ENCODE peak calls at places on chromosome 4, in six cellular contexts. One of them, this sample, is unnamed.

GRCh38 chr4:89765966-89766365 is 71.0 kb downstream of the SNCA start:
- DNase-seq in endothelial cell of umbilical vein: peak; percentile 65
- DNase-seq in HepG2: no peak
- DNase-seq in K562: no peak
- DNase-seq in NB4: no peak
- DNase-seq in GM12878: no peak
- DNase-seq in this sample: no peak

GRCh38 chr4:137307806-137308205 is 224.5 kb downstream of the PCDH18 start:
- DNase-seq in endothelial cell of umbilical vein: no peak
- DNase-seq in HepG2: no peak
- DNase-seq in K562: no peak
- DNase-seq in NB4: no peak
- DNase-seq in GM12878: no peak
- DNase-seq in this sample: no peak

GRCh38 chr4:10104991-10105276 is 11.7 kb downstream of the WDR1 start:
- DNase-seq in endothelial cell of umbilical vein: no peak
- DNase-seq in HepG2: no peak
- DNase-seq in K562: no peak
- DNase-seq in NB4: no peak
- DNase-seq in GM12878: no peak
- DNase-seq in this sample: no peak

GRCh38 chr4:98642991-98643426 is 15.4 kb downstream of the TSPAN5 start:
- DNase-seq in endothelial cell of umbilical vein: peak; percentile 85
- DNase-seq in HepG2: peak; percentile 66
- DNase-seq in K562: no peak
- DNase-seq in NB4: no peak
- DNase-seq in GM12878: no peak
- DNase-seq in this sample: peak; percentile 71

GRCh38 chr4:99754756-99755155 is 61.9 kb upstream of the DAPP1 start:
- DNase-seq in endothelial cell of umbilical vein: no peak
- DNase-seq in HepG2: no peak
- DNase-seq in K562: no peak
- DNase-seq in NB4: peak; percentile 20
- DNase-seq in GM12878: no peak
- DNase-seq in this sample: no peak

GRCh38 chr4:102103368-102103767 is 241.9 kb downstream of the SLC39A8 start:
- DNase-seq in endothelial cell of umbilical vein: no peak
- DNase-seq in HepG2: no peak
- DNase-seq in K562: no peak
- DNase-seq in NB4: no peak
- DNase-seq in GM12878: no peak
- DNase-seq in this sample: no peak

GRCh38 chr4:24664956-24665355 is 80.6 kb upstream of the DHX15 start:
- DNase-seq in endothelial cell of umbilical vein: no peak
- DNase-seq in HepG2: peak; percentile 11
- DNase-seq in K562: no peak
- DNase-seq in NB4: no peak
- DNase-seq in GM12878: no peak
- DNase-seq in this sample: no peak

GRCh38 chr4:84647307-84647884 is 64.5 kb downstream of the CDS1 start:
- DNase-seq in endothelial cell of umbilical vein: no peak
- DNase-seq in HepG2: no peak
- DNase-seq in K562: no peak
- DNase-seq in NB4: no peak
- DNase-seq in GM12878: no peak
- DNase-seq in this sample: no peak

GRCh38 chr4:120331486-120332281 is 265.0 kb upstream of the MAD2L1 start:
- DNase-seq in endothelial cell of umbilical vein: no peak
- DNase-seq in HepG2: no peak
- DNase-seq in K562: no peak
- DNase-seq in NB4: no peak
- DNase-seq in GM12878: no peak
- DNase-seq in this sample: no peak

GRCh38 chr4:6925357-6925836 is 15.8 kb downstream of the TBC1D14 start:
- DNase-seq in endothelial cell of umbilical vein: no peak
- DNase-seq in HepG2: no peak
- DNase-seq in K562: peak; percentile 76
- DNase-seq in NB4: peak; percentile 97
- DNase-seq in GM12878: no peak
- DNase-seq in this sample: no peak

GRCh38 chr4:140426610-140427103 is 791 bp downstream of the CLGN start:
- DNase-seq in endothelial cell of umbilical vein: no peak
- DNase-seq in HepG2: peak; percentile 3
- DNase-seq in K562: peak; percentile 42
- DNase-seq in NB4: peak; percentile 54
- DNase-seq in GM12878: no peak
- DNase-seq in this sample: peak; percentile 13

GRCh38 chr4:15436515-15436914 is 8.7 kb downstream of the C1QTNF7 start:
- DNase-seq in endothelial cell of umbilical vein: peak; percentile 2
- DNase-seq in HepG2: no peak
- DNase-seq in K562: no peak
- DNase-seq in NB4: no peak
- DNase-seq in GM12878: no peak
- DNase-seq in this sample: no peak

GRCh38 chr4:6474053-6474568 is 1.7 kb upstream of the PPP2R2C start:
- DNase-seq in endothelial cell of umbilical vein: no peak
- DNase-seq in HepG2: peak; percentile 12
- DNase-seq in K562: peak; percentile 53
- DNase-seq in NB4: peak; percentile 41
- DNase-seq in GM12878: no peak
- DNase-seq in this sample: peak; percentile 56

GRCh38 chr4:41257257-41257900 is 651 bp downstream of the UCHL1 start:
- DNase-seq in endothelial cell of umbilical vein: peak; percentile 36
- DNase-seq in HepG2: no peak
- DNase-seq in K562: no peak
- DNase-seq in NB4: peak; percentile 51
- DNase-seq in GM12878: no peak
- DNase-seq in this sample: peak; percentile 24

GRCh38 chr4:96602661-96603060 is 762.8 kb downstream of the PDHA2 start:
- DNase-seq in endothelial cell of umbilical vein: no peak
- DNase-seq in HepG2: no peak
- DNase-seq in K562: no peak
- DNase-seq in NB4: no peak
- DNase-seq in GM12878: no peak
- DNase-seq in this sample: no peak

GRCh38 chr4:141041021-141041476 is 92.2 kb downstream of the RNF150 start:
- DNase-seq in endothelial cell of umbilical vein: no peak
- DNase-seq in HepG2: no peak
- DNase-seq in K562: no peak
- DNase-seq in NB4: no peak
- DNase-seq in GM12878: no peak
- DNase-seq in this sample: no peak

GRCh38 chr4:48047421-48047844 is 30.9 kb downstream of the NIPAL1 start:
- DNase-seq in endothelial cell of umbilical vein: no peak
- DNase-seq in HepG2: no peak
- DNase-seq in K562: no peak
- DNase-seq in NB4: peak; percentile 83
- DNase-seq in GM12878: peak; percentile 84
- DNase-seq in this sample: no peak

GRCh38 chr4:41181037-41181436 is 33.3 kb downstream of the APBB2 start:
- DNase-seq in endothelial cell of umbilical vein: no peak
- DNase-seq in HepG2: no peak
- DNase-seq in K562: no peak
- DNase-seq in NB4: no peak
- DNase-seq in GM12878: no peak
- DNase-seq in this sample: no peak

GRCh38 chr4:87423313-87424031 is 1.1 kb downstream of the NUDT9 start:
- DNase-seq in endothelial cell of umbilical vein: peak; percentile 38
- DNase-seq in HepG2: no peak
- DNase-seq in K562: peak; percentile 26
- DNase-seq in NB4: peak; percentile 30
- DNase-seq in GM12878: no peak
- DNase-seq in this sample: no peak

GRCh38 chr4:3410401-3411135 is 31.2 kb upstream of the HGFAC start:
- DNase-seq in endothelial cell of umbilical vein: no peak
- DNase-seq in HepG2: no peak
- DNase-seq in K562: no peak
- DNase-seq in NB4: no peak
- DNase-seq in GM12878: no peak
- DNase-seq in this sample: no peak
- TF ChIP-seq MYC in endothelial cell of umbilical vein: no peak
- TF ChIP-seq MYC in HepG2: no peak
- TF ChIP-seq MYC in K562: no peak
- TF ChIP-seq MYC in NB4: no peak
- TF ChIP-seq MYC in GM12878: no peak
- TF ChIP-seq MYC in this sample: no peak

GRCh38 chr4:148071009-148071408 is 339.1 kb downstream of the ARHGAP10 start:
- DNase-seq in endothelial cell of umbilical vein: no peak
- DNase-seq in HepG2: no peak
- DNase-seq in K562: no peak
- DNase-seq in NB4: no peak
- DNase-seq in GM12878: no peak
- DNase-seq in this sample: no peak
- TF ChIP-seq MYC in endothelial cell of umbilical vein: no peak
- TF ChIP-seq MYC in HepG2: no peak
- TF ChIP-seq MYC in K562: no peak
- TF ChIP-seq MYC in NB4: no peak
- TF ChIP-seq MYC in GM12878: no peak
- TF ChIP-seq MYC in this sample: no peak

GRCh38 chr4:30842689-30843088 is 122.5 kb downstream of the PCDH7 start:
- DNase-seq in endothelial cell of umbilical vein: no peak
- DNase-seq in HepG2: no peak
- DNase-seq in K562: no peak
- DNase-seq in NB4: no peak
- DNase-seq in GM12878: no peak
- DNase-seq in this sample: no peak

GRCh38 chr4:30847958-30848357 is 127.8 kb downstream of the PCDH7 start:
- DNase-seq in endothelial cell of umbilical vein: no peak
- DNase-seq in HepG2: no peak
- DNase-seq in K562: no peak
- DNase-seq in NB4: no peak
- DNase-seq in GM12878: no peak
- DNase-seq in this sample: no peak

GRCh38 chr4:30842142-30842541 is 122.0 kb downstream of the PCDH7 start:
- DNase-seq in endothelial cell of umbilical vein: no peak
- DNase-seq in HepG2: no peak
- DNase-seq in K562: no peak
- DNase-seq in NB4: no peak
- DNase-seq in GM12878: no peak
- DNase-seq in this sample: no peak

GRCh38 chr4:30844861-30845582 is 124.9 kb downstream of the PCDH7 start:
- DNase-seq in endothelial cell of umbilical vein: no peak
- DNase-seq in HepG2: no peak
- DNase-seq in K562: no peak
- DNase-seq in NB4: no peak
- DNase-seq in GM12878: no peak
- DNase-seq in this sample: no peak

DNA sequence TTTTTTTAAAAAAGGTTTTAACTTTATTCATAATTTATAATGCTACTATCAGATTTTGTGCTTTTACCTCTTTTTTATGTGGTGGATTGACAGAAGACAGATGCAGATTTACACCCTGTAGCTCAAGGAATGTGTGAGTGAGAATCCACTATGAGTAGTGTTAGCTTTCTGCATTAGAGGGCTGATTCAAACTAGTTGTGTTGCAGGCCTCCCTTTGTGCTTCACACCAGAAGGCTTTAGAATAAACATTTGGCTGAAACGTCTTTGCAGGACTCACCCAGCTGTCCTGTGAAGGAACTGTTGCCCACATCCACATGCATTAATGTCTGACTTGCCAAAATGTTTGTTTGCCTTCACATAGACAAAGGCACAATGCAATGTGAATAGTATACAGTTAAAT is 127.0 kb downstream of the PCDH7 start:
- DNase-seq in endothelial cell of umbilical vein: no peak
- DNase-seq in HepG2: no peak
- DNase-seq in K562: no peak
- DNase-seq in NB4: no peak
- DNase-seq in GM12878: no peak
- DNase-seq in this sample: no peak
- TF ChIP-seq MYC in endothelial cell of umbilical vein: no peak
- TF ChIP-seq MYC in HepG2: no peak
- TF ChIP-seq MYC in K562: no peak
- TF ChIP-seq MYC in NB4: no peak
- TF ChIP-seq MYC in GM12878: no peak
- TF ChIP-seq MYC in this sample: no peak

DNA sequence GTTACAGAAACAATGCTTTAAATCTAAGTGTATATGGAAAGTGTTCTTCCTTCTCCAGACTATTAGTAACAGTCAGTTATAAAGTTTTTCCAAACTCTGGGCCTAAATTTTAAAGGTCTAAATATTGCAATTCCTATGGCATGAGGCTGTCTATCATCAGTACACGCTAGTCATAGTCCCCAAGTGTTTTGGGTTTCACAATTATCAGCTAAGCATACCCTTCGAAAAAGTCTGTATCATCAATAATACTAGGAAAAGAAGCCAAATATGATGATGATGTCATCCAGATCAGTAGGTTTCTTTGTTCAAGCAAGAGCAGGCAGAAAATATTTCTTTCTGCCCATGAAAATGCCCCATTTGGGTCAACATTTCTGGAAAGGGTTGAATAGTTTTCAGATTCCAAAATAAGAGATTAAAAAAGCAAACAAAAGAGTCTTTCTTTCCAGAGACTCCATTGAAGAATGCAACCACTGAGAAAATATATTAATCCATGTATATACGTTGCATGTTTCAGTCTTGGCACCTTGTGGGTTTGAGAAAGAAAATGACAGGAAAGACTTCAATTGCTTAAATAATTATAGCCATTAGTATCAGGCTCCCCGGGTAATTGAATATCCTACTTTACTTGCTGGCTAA is 173.8 kb downstream of the CAMK2D start:
- DNase-seq in endothelial cell of umbilical vein: no peak
- DNase-seq in HepG2: no peak
- DNase-seq in K562: no peak
- DNase-seq in NB4: no peak
- DNase-seq in GM12878: no peak
- DNase-seq in this sample: no peak
- TF ChIP-seq MYC in endothelial cell of umbilical vein: no peak
- TF ChIP-seq MYC in HepG2: no peak
- TF ChIP-seq MYC in K562: no peak
- TF ChIP-seq MYC in NB4: no peak
- TF ChIP-seq MYC in GM12878: no peak
- TF ChIP-seq MYC in this sample: no peak

DNA sequence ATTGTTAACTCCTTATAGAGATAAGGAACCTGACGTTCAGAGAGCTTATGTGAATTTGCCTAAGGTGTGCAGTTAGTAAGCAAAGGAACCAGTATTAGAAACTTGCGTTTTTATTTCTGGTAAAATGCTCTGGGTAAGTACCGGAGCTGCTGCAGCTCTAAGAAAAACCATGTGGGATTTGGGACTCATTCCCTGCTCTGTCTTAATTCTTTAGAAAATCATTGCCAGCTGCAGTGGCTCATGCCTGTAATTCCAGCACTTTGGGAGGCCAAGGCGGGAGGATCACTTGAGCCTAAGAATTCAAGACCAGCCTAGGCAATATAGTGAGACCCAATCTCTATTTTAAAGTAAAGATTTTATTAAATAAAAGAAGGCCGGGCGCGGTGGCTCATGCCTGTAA is 5.7 kb downstream of the CCKAR start:
- DNase-seq in endothelial cell of umbilical vein: no peak
- DNase-seq in HepG2: no peak
- DNase-seq in K562: no peak
- DNase-seq in NB4: no peak
- DNase-seq in GM12878: no peak
- DNase-seq in this sample: no peak
- TF ChIP-seq MYC in endothelial cell of umbilical vein: no peak
- TF ChIP-seq MYC in HepG2: no peak
- TF ChIP-seq MYC in K562: no peak
- TF ChIP-seq MYC in NB4: no peak
- TF ChIP-seq MYC in GM12878: no peak
- TF ChIP-seq MYC in this sample: no peak

This sample was measured in A549.